ENCODE peak calls at places on chromosomes 5 and 9, in seven cellular contexts. E is cardiac fibroblast; U is astrocyte; O is adrenal gland; T is fibroblast of the aortic adventitia; G is HL-60; B is CD8-positive, alpha-beta T cell. W is an unnamed sample.
A peak's percentile ranks its signal among the peaks of the same experiment; 100 is the strongest.

GRCh38 chr5:114408847-114409246 is 47.0 kb downstream of the KCNN2 start:
- DNase-seq in B (no peak), T (no peak), O (no peak), E (no peak), G (no peak), U (no peak), W (no peak)

GRCh38 chr9:73916016-73916673 is 581.0 kb upstream of the RORB start:
- DNase-seq in U (peak; percentile 3), T (peak; percentile 18), E (no peak), B (no peak), G (no peak), O (no peak), W (no peak)

GRCh38 chr9:98519641-98520040 is 189.1 kb downstream of the GABBR2 start:
- DNase-seq in G (no peak), B (no peak), U (no peak), T (no peak), O (no peak), E (no peak), W (no peak)

GRCh38 chr5:78594946-78595921 is 53.3 kb downstream of the LHFPL2 start:
- DNase-seq in B (no peak), O (peak; percentile 66), U (peak; percentile 100), G (no peak), E (peak; percentile 99), T (peak; percentile 98), W (peak; percentile 96)

GRCh38 chr9:137488330-137488653 is 29.2 kb upstream of the NSMF start:
- DNase-seq in O (no peak), E (no peak), U (no peak), T (no peak), B (no peak), G (no peak), W (no peak)

GRCh38 chr9:136687721-136688223 is 515 bp upstream of the AGPAT2 start:
- DNase-seq in U (no peak), E (no peak), B (no peak), O (no peak), T (no peak), G (no peak), W (no peak)

GRCh38 chr9:128702445-128702948 is at the start of gene PKN3:
- DNase-seq in E (peak; percentile 77), B (peak; percentile 88), O (peak; percentile 80), U (peak; percentile 37), G (peak; percentile 79), T (peak; percentile 73), W (peak; percentile 39)

GRCh38 chr5:87829214-87829551 is 416.5 kb upstream of the CCNH start:
- DNase-seq in O (peak; percentile 78), T (peak; percentile 38), U (peak; percentile 93), B (no peak), E (peak; percentile 59), G (no peak), W (peak; percentile 3)

GRCh38 chr9:29439961-29440360 is 1866.7 kb upstream of the C9orf72 start:
- DNase-seq in T (peak; percentile 26), U (peak; percentile 13), O (no peak), B (no peak), G (no peak), E (peak; percentile 18), W (no peak)

GRCh38 chr9:15722888-15723287 is 170.0 kb downstream of the CCDC171 start:
- DNase-seq in O (no peak), G (no peak), T (peak; percentile 35), E (no peak), U (peak; percentile 56), B (no peak), W (no peak)

GRCh38 chr5:36389245-36389644 is 87.5 kb upstream of the RANBP3L start:
- DNase-seq in U (no peak), O (peak; percentile 34), T (peak; percentile 63), G (peak; percentile 65), E (peak; percentile 62), B (no peak), W (no peak)

GRCh38 chr9:107067715-107068416 is 204.9 kb downstream of the ZNF462 start:
- DNase-seq in U (no peak), B (no peak), G (no peak), T (no peak), O (no peak), E (no peak), W (no peak)

GRCh38 chr5:18305288-18305899 is 671.1 kb downstream of the TAF11L14 start:
- DNase-seq in G (peak; percentile 11), B (no peak), T (peak; percentile 47), E (peak; percentile 49), O (no peak), U (peak; percentile 14), W (no peak)

GRCh38 chr9:95092321-95093072 is 225.0 kb downstream of the FANCC start:
- DNase-seq in T (peak; percentile 93), U (peak; percentile 96), G (no peak), B (no peak), O (no peak), E (peak; percentile 95), W (no peak)

GRCh38 chr5:124057815-124058231 is 545.8 kb downstream of the CSNK1G3 start:
- DNase-seq in E (no peak), U (no peak), G (no peak), O (no peak), B (no peak), T (no peak), W (no peak)

GRCh38 chr5:14809369-14810144 is 62.0 kb downstream of the ANKH start:
- DNase-seq in B (peak; percentile 77), G (peak; percentile 75), U (peak; percentile 92), T (peak; percentile 82), O (peak; percentile 61), E (peak; percentile 94), W (peak; percentile 89)

GRCh38 chr9:111966851-111967250 is 70.2 kb downstream of the UGCG start:
- DNase-seq in G (no peak), B (no peak), U (no peak), O (no peak), E (peak; percentile 85), T (no peak), W (no peak)

GRCh38 chr9:134968011-134968822 is 50.5 kb upstream of the FCN1 start:
- DNase-seq in B (no peak), O (no peak), E (peak; percentile 13), T (no peak), G (no peak), U (peak; percentile 10), W (peak; percentile 21)

GRCh38 chr5:175560011-175560410 is 81.7 kb downstream of the SFXN1 start:
- DNase-seq in G (no peak), T (no peak), E (no peak), B (no peak), U (no peak), O (no peak), W (no peak)

GRCh38 chr9:89489548-89490527 is 8.1 kb downstream of the SEMA4D start:
- DNase-seq in B (no peak), E (no peak), O (no peak), T (no peak), G (no peak), U (no peak), W (no peak)

GRCh38 chr5:178740926-178741325 is 10.5 kb upstream of the ZNF354A start:
- DNase-seq in B (no peak), O (no peak), U (no peak), G (no peak), T (no peak), E (no peak), W (no peak)

GRCh38 chr9:15243086-15243485 is 63.9 kb downstream of the TTC39B start:
- DNase-seq in O (no peak), G (no peak), E (peak; percentile 55), U (peak; percentile 39), T (peak; percentile 43), B (no peak), W (no peak)

GRCh38 chr9:69121155-69122085 is 52.7 kb upstream of the TJP2 start:
- DNase-seq in T (peak; percentile 43), E (peak; percentile 24), O (peak; percentile 41), G (no peak), U (no peak), B (peak; percentile 13), W (no peak)

GRCh38 chr9:33748633-33749304 is 46.6 kb upstream of the PRSS3 start:
- DNase-seq in B (peak; percentile 49), U (no peak), G (peak; percentile 5), O (no peak), T (no peak), E (no peak), W (no peak)

GRCh38 chr5:168681556-168682183 is 102.5 kb upstream of the PANK3 start:
- DNase-seq in E (peak; percentile 80), U (peak; percentile 54), G (no peak), B (no peak), O (peak; percentile 79), T (peak; percentile 89), W (no peak)

GRCh38 chr5:178120661-178121357 is 7.5 kb downstream of the N4BP3 start:
- DNase-seq in G (peak; percentile 87), E (peak; percentile 72), U (peak; percentile 12), B (peak; percentile 84), O (peak; percentile 89), T (peak; percentile 56), W (peak; percentile 39)

GRCh38 chr9:103867886-103868285 is 226.2 kb upstream of the SMC2 start:
- DNase-seq in B (no peak), E (peak; percentile 24), T (no peak), U (no peak), G (no peak), O (no peak), W (no peak)

DNA sequence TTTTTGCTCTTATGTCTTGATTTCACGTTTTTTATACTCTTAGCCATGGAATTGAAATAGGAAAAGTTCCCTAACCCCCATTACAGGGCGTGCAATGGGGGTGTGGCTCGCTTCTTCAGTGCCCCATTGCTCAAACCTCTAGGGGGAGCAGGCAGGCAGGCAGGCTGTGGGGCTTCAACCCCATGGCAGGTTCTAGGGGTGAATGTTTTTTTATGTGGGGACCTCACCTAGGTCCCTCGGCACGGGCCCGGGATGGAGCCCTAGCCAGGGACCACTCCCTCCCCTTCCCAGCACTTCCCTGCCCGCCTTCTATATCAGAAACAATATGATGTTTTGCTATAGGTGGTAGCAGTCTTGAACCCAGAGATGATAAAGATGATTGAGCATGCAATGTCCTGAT is 221.3 kb upstream of the SMC2 start:
- DNase-seq in U (no peak), E (no peak), B (no peak), G (no peak), T (no peak), O (no peak), W (no peak)
- TF ChIP-seq CTCF in U (no peak), E (no peak), B (no peak), G (no peak), T (no peak), O (no peak), W (no peak)

GRCh38 chr5:172749881-172750608 is 20.9 kb downstream of the DUSP1 start:
- DNase-seq in E (no peak), G (no peak), T (peak; percentile 52), B (no peak), O (peak; percentile 45), U (peak; percentile 55), W (no peak)
- H3K4me3 ChIP-seq in E (no peak overlapping the region), G (no peak overlapping the region), T (no peak overlapping the region), B (no peak overlapping the region), O (no peak overlapping the region), U (no peak overlapping the region), W (no peak overlapping the region)

DNA sequence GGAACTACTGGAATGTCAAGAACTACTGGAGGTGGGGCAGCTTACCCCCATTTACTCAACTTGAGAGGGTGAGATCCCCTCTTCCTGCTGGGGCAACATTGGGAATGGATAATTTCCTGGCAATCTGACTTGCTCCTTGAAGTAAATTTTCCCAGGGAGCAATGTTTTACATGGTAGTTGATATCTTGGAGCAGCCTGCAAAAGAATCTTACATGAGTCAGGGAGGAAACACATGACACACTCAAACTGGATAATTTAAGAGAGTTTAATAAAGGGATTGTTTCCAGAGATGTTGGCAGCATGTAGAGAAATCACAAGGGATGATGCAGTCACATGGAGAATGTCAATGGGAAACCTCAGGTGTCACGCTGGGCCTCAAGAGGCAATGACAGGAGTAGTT is 212.5 kb downstream of the GAS1 start:
- DNase-seq in G (no peak), B (no peak), T (peak; percentile 97), U (peak; percentile 84), O (no peak), E (peak; percentile 44), W (no peak)
- TF ChIP-seq CTCF in G (no peak), B (no peak), T (no peak), U (no peak), O (no peak), E (no peak), W (no peak)

GRCh38 chr5:137361275-137361674 is 137.9 kb downstream of the SPOCK1 start:
- DNase-seq in E (peak; percentile 59), T (peak; percentile 88), G (no peak), U (peak; percentile 91), B (no peak), O (no peak), W (no peak)
- H3K4me3 ChIP-seq in E (no peak overlapping the region), T (no peak overlapping the region), G (no peak overlapping the region), U (no peak overlapping the region), B (no peak overlapping the region), O (no peak overlapping the region), W (no peak overlapping the region)

W was measured in HFF-Myc.